ENCODE peak calls at places on chromosomes 5 and 9, in six cellular contexts. M is brain microvascular endothelial cell, P is heart left ventricle, A is mammary epithelial cell, G is ovary, W is psoas muscle. U is an unnamed sample.

GRCh38 chr5:54760182-54760935 is 225.0 kb downstream of the ESM1 start:
- DNase-seq in P (no peak), G (no peak), A (no peak), M (peak; percentile 58), W (no peak), U (no peak)

GRCh38 chr5:148261221-148261620 is 7.4 kb upstream of the SPINK13 start:
- DNase-seq in A (no peak), M (no peak), P (no peak), W (no peak), G (no peak), U (no peak)

GRCh38 chr5:149823350-149823749 is 93.2 kb downstream of the PPARGC1B start:
- DNase-seq in M (no peak), P (no peak), A (no peak), G (no peak), W (no peak), U (no peak)

GRCh38 chr9:123938401-123938800 is 8.5 kb upstream of the DENND1A start:
- DNase-seq in A (no peak), W (no peak), P (no peak), M (no peak), G (no peak), U (no peak)

GRCh38 chr9:93575706-93576295 is 583 bp upstream of the PHF2 start:
- DNase-seq in M (no peak), W (peak; percentile 77), G (peak; percentile 80), A (peak; percentile 33), P (peak; percentile 72), U (no peak)

GRCh38 chr5:168295574-168296201 is 4.2 kb downstream of the WWC1 start:
- DNase-seq in W (no peak), M (peak; percentile 56), A (peak; percentile 55), G (peak; percentile 37), P (no peak), U (peak; percentile 45)

GRCh38 chr9:16484744-16485143 is 385.7 kb downstream of the BNC2 start:
- DNase-seq in G (no peak), M (no peak), P (no peak), A (peak; percentile 35), W (no peak), U (no peak)

GRCh38 chr9:5773324-5773999 is 59.5 kb downstream of the ERMP1 start:
- DNase-seq in M (no peak), G (no peak), A (no peak), P (no peak), W (no peak), U (no peak)

GRCh38 chr5:57216714-57217113 is 42.9 kb downstream of the GPBP1 start:
- DNase-seq in A (peak; percentile 41), G (no peak), M (no peak), W (no peak), P (no peak), U (no peak)

GRCh38 chr9:18478517-18479361 is 4.8 kb downstream of the ADAMTSL1 start:
- DNase-seq in G (no peak), P (no peak), W (peak; percentile 40), M (peak; percentile 66), A (no peak), U (no peak)

GRCh38 chr9:126705767-126706697 is 92.3 kb downstream of the LMX1B start:
- DNase-seq in W (peak; percentile 84), A (peak; percentile 52), P (peak; percentile 70), G (peak; percentile 29), M (peak; percentile 35), U (peak; percentile 53)

GRCh38 chr5:26245327-26245726 is 793.1 kb downstream of the CDH9 start:
- DNase-seq in G (no peak), W (no peak), A (no peak), M (no peak), P (no peak), U (no peak)

GRCh38 chr9:73176450-73176875 is 24.8 kb downstream of the ANXA1 start:
- DNase-seq in G (no peak), P (no peak), M (no peak), A (peak; percentile 81), W (no peak), U (no peak)

GRCh38 chr5:143889986-143890385 is 78.0 kb downstream of the HMHB1 start:
- DNase-seq in P (no peak), W (no peak), M (peak; percentile 29), A (peak; percentile 74), G (no peak), U (no peak)

GRCh38 chr9:105994970-105995369 is 300.6 kb downstream of the TMEM38B start:
- DNase-seq in M (peak; percentile 10), A (peak; percentile 66), P (no peak), G (no peak), W (no peak), U (no peak)

GRCh38 chr5:151597749-151598148 is 6.6 kb upstream of the FAT2 start:
- DNase-seq in W (no peak), G (no peak), A (no peak), M (peak; percentile 7), P (no peak), U (no peak)

GRCh38 chr9:89470239-89470638 is 27.7 kb downstream of the SEMA4D start:
- DNase-seq in P (no peak), W (no peak), G (no peak), A (no peak), M (no peak), U (no peak)

GRCh38 chr5:1394881-1395860 is 50.1 kb downstream of the SLC6A3 start:
- DNase-seq in W (peak; percentile 36), A (no peak), M (no peak), P (no peak), G (no peak), U (peak; percentile 26)

GRCh38 chr9:88174324-88174723 is 36.0 kb upstream of the SPATA31C2 start:
- DNase-seq in W (no peak), G (no peak), A (no peak), M (no peak), P (no peak), U (no peak)

GRCh38 chr9:92661127-92661526 is 8.8 kb downstream of the IPPK start:
- DNase-seq in P (no peak), G (no peak), M (no peak), W (peak; percentile 34), A (no peak), U (no peak)

GRCh38 chr5:75656311-75657003 is 45.2 kb downstream of the ANKDD1B start:
- DNase-seq in G (peak; percentile 31), A (peak; percentile 60), P (peak; percentile 39), W (no peak), M (no peak), U (peak; percentile 41)

GRCh38 chr5:31194892-31195291 is 1.4 kb downstream of the CDH6 start:
- DNase-seq in W (no peak), P (no peak), A (peak; percentile 3), M (peak; percentile 16), G (no peak), U (no peak)
- TF ChIP-seq CTCF in W (no peak), P (no peak), A (no peak), M (no peak), G (no peak), U (no peak)

GRCh38 chr9:136997830-136998234 is 1.5 kb upstream of the CLIC3 start:
- DNase-seq in P (no peak), M (peak; percentile 74), A (no peak), G (no peak), W (no peak), U (no peak)
- H3K27ac ChIP-seq in P (no peak overlapping the region), M (no peak overlapping the region), A (no peak overlapping the region), G (no peak overlapping the region), W (no peak overlapping the region), U (no peak overlapping the region)

DNA sequence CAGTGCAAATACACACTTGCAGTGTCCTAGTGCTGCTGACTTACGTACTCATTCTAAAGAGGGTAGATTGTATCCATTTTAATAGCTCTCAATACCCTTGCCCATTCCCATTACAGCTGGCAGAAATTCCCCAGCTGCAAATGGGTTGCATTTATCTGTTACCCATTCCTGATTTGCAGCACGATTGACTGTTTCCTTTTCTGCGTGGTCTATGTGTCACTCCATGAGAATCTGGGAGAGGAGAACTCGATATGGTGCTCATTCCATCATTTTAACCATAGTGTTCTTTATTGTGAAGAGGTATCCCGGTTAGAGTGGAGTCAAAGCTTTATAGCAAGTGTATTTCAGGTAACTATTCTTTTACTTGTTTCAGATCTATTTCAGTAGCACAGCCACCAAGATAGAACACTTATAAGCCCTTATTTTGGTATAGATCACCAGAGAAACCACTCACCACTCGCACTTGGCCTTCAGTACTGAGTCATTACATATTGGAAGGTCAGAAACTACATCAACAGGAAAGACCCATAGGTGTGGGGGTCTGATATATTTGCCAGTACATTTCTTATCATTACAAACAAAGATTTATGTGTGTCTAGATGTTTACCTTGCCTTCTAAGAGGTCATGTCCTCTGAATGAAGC is 139.5 kb downstream of the MUSK start:
- DNase-seq in A (no peak), P (no peak), G (no peak), W (no peak), M (no peak), U (no peak)
- H3K4me3 ChIP-seq in A (no peak overlapping the region), P (no peak overlapping the region), G (no peak overlapping the region), W (no peak overlapping the region), M (no peak overlapping the region), U (no peak overlapping the region)

GRCh38 chr5:131814990-131815389 is 18.2 kb upstream of the FNIP1 start:
- DNase-seq in G (no peak), W (no peak), A (peak; percentile 68), M (peak; percentile 88), P (no peak), U (no peak)

GRCh38 chr5:131812371-131813160 is 15.7 kb upstream of the FNIP1 start:
- DNase-seq in G (no peak), W (no peak), M (no peak), A (no peak), P (no peak), U (no peak)

GRCh38 chr5:131810510-131811249 is 13.9 kb upstream of the FNIP1 start:
- DNase-seq in G (no peak), P (peak; percentile 29), A (no peak), M (no peak), W (no peak), U (no peak)
- TF ChIP-seq CTCF in G (no peak), P (peak; percentile 30), A (peak; percentile 47), M (peak; percentile 53), W (peak; percentile 43), U (peak; percentile 41)

GRCh38 chr5:158498959-158499679 is 600.6 kb downstream of the EBF1 start:
- DNase-seq in P (no peak), G (no peak), A (no peak), M (no peak), W (no peak), U (no peak)

GRCh38 chr5:158492850-158493249 is 606.9 kb downstream of the EBF1 start:
- DNase-seq in M (peak; percentile 28), A (no peak), G (no peak), W (no peak), P (no peak), U (no peak)

GRCh38 chr5:158499680-158499998 is 600.1 kb downstream of the EBF1 start:
- DNase-seq in P (no peak), G (no peak), M (no peak), W (no peak), A (no peak), U (no peak)

GRCh38 chr5:158496624-158497023 is 603.1 kb downstream of the EBF1 start:
- DNase-seq in A (no peak), M (no peak), P (no peak), W (no peak), G (no peak), U (no peak)

GRCh38 chr5:158494541-158494940 is 605.2 kb downstream of the EBF1 start:
- DNase-seq in M (no peak), G (no peak), W (no peak), P (no peak), A (no peak), U (no peak)
- H3K27ac ChIP-seq in M (no peak overlapping the region), G (no peak overlapping the region), W (no peak overlapping the region), P (no peak overlapping the region), A (no peak overlapping the region), U (no peak overlapping the region)